ENCODE peak calls at places on chromosome 3, in ten cellular contexts. V, D, B, T, E, O, R, Z, W and M are unnamed samples.
A peak's percentile ranks its signal among the peaks of the same experiment; 100 is the strongest.

GRCh38 chr3:146165370-146165769 is 4.4 kb upstream of the PLOD2 start:
- DNase-seq in V (no peak), D (peak; percentile 74), B (peak; percentile 53), T (no peak), E (no peak), O (peak; percentile 93), R (peak; percentile 27), Z (no peak), W (no peak), M (no peak)

GRCh38 chr3:96449803-96450202 is 364.6 kb upstream of the EPHA6 start:
- DNase-seq in V (peak; percentile 40), D (no peak), B (no peak), T (no peak), E (no peak), O (no peak), R (no peak), Z (no peak), W (no peak), M (no peak)

GRCh38 chr3:33437556-33438283 is 2.5 kb downstream of the UBP1 start:
- DNase-seq in V (no peak), D (peak; percentile 86), B (no peak), T (no peak), E (no peak), O (peak; percentile 33), R (peak; percentile 36), Z (no peak), W (peak; percentile 81), M (no peak)

GRCh38 chr3:46701211-46701939 is at the start of gene TMIE:
- DNase-seq in V (no peak), D (no peak), B (no peak), T (no peak), E (no peak), O (no peak), R (peak; percentile 53), Z (no peak), W (peak; percentile 65), M (no peak)

GRCh38 chr3:187186801-187187421 is 10.4 kb upstream of the RTP1 start:
- DNase-seq in V (peak; percentile 69), D (peak; percentile 96), B (peak; percentile 76), T (no peak), E (no peak), O (peak; percentile 99), R (peak; percentile 80), Z (no peak), W (peak; percentile 77), M (no peak)

GRCh38 chr3:187889601-187890404 is 144.5 kb upstream of the BCL6 start:
- DNase-seq in V (no peak), D (peak; percentile 29), B (no peak), T (no peak), E (no peak), O (no peak), R (peak; percentile 22), Z (no peak), W (no peak), M (peak; percentile 35)

GRCh38 chr3:198046120-198046857 is 86.3 kb downstream of the LMLN start:
- DNase-seq in V (no peak), D (no peak), B (no peak), T (no peak), E (no peak), O (no peak), R (no peak), Z (no peak), W (no peak), M (no peak)

GRCh38 chr3:8503871-8504610 is 2.4 kb downstream of the LMCD1 start:
- DNase-seq in V (no peak), D (no peak), B (no peak), T (no peak), E (no peak), O (peak; percentile 44), R (no peak), Z (no peak), W (peak; percentile 45), M (no peak)

GRCh38 chr3:68403741-68404140 is 528.6 kb downstream of the TAFA4 start:
- DNase-seq in V (no peak), D (no peak), B (no peak), T (no peak), E (no peak), O (no peak), R (no peak), Z (no peak), W (no peak), M (no peak)

GRCh38 chr3:141979050-141979671 is 102.7 kb downstream of the ATP1B3 start:
- DNase-seq in V (no peak), D (peak; percentile 89), B (peak; percentile 62), T (no peak), E (no peak), O (peak; percentile 95), R (peak; percentile 17), Z (peak; percentile 68), W (no peak), M (no peak)

GRCh38 chr3:124811441-124811840 is 75.7 kb downstream of the ITGB5 start:
- DNase-seq in V (no peak), D (peak; percentile 65), B (peak; percentile 70), T (no peak), E (no peak), O (peak; percentile 82), R (peak; percentile 85), Z (no peak), W (no peak), M (no peak)

GRCh38 chr3:54631507-54632280 is 296.2 kb downstream of the LRTM1 start:
- DNase-seq in V (no peak), D (no peak), B (no peak), T (no peak), E (no peak), O (peak; percentile 21), R (no peak), Z (no peak), W (no peak), M (no peak)

GRCh38 chr3:144018776-144019175 is 47.2 kb downstream of the DIPK2A start:
- DNase-seq in V (no peak), D (peak; percentile 94), B (peak; percentile 73), T (no peak), E (no peak), O (peak; percentile 92), R (peak; percentile 34), Z (peak; percentile 37), W (no peak), M (no peak)

GRCh38 chr3:195062866-195063540 is 208.0 kb downstream of the XXYLT1 start:
- DNase-seq in V (no peak), D (no peak), B (no peak), T (no peak), E (no peak), O (no peak), R (no peak), Z (no peak), W (peak; percentile 22), M (no peak)

GRCh38 chr3:134992180-134992579 is 197.1 kb downstream of the EPHB1 start:
- DNase-seq in V (no peak), D (no peak), B (no peak), T (no peak), E (no peak), O (no peak), R (no peak), Z (no peak), W (no peak), M (no peak)

GRCh38 chr3:69659180-69659915 is 79.9 kb upstream of the MITF start:
- DNase-seq in V (no peak), D (no peak), B (no peak), T (no peak), E (no peak), O (no peak), R (no peak), Z (no peak), W (no peak), M (no peak)

GRCh38 chr3:10356461-10356897 is 35.6 kb upstream of the SEC13 start:
- DNase-seq in V (no peak), D (no peak), B (no peak), T (no peak), E (no peak), O (no peak), R (no peak), Z (no peak), W (no peak), M (no peak)

GRCh38 chr3:129025691-129026435 is 24.8 kb downstream of the EFCC1 start:
- DNase-seq in V (peak; percentile 57), D (no peak), B (no peak), T (no peak), E (no peak), O (no peak), R (peak; percentile 53), Z (no peak), W (peak; percentile 71), M (no peak)

GRCh38 chr3:70726966-70727365 is 414.5 kb upstream of the MDFIC2 start:
- DNase-seq in V (no peak), D (peak; percentile 60), B (peak; percentile 53), T (no peak), E (no peak), O (peak; percentile 75), R (peak; percentile 15), Z (no peak), W (no peak), M (no peak)

GRCh38 chr3:45712434-45713110 is 23.4 kb downstream of the SACM1L start:
- DNase-seq in V (no peak), D (peak; percentile 22), B (no peak), T (no peak), E (no peak), O (peak; percentile 38), R (no peak), Z (no peak), W (no peak), M (no peak)

GRCh38 chr3:115725800-115726199 is 102.5 kb downstream of the GAP43 start:
- DNase-seq in V (no peak), D (no peak), B (no peak), T (no peak), E (no peak), O (no peak), R (no peak), Z (no peak), W (no peak), M (no peak)

GRCh38 chr3:16355864-16356263 is 90.9 kb downstream of the OXNAD1 start:
- DNase-seq in V (no peak), D (no peak), B (no peak), T (no peak), E (no peak), O (no peak), R (no peak), Z (no peak), W (no peak), M (no peak)

GRCh38 chr3:127448161-127448561 is 142.4 kb downstream of the TPRA1 start:
- DNase-seq in V (no peak), D (peak; percentile 5), B (no peak), T (no peak), E (no peak), O (no peak), R (no peak), Z (no peak), W (no peak), M (no peak)

GRCh38 chr3:58340594-58341244 is 8.0 kb downstream of the PXK start:
- DNase-seq in V (no peak), D (no peak), B (no peak), T (no peak), E (no peak), O (no peak), R (no peak), Z (no peak), W (no peak), M (no peak)

GRCh38 chr3:156751461-156752025 is 74.6 kb upstream of the LEKR1 start:
- DNase-seq in V (no peak), D (peak; percentile 82), B (peak; percentile 91), T (no peak), E (no peak), O (peak; percentile 97), R (peak; percentile 93), Z (peak; percentile 62), W (peak; percentile 83), M (no peak)

GRCh38 chr3:50150404-50150750 is 4.7 kb upstream of the SEMA3F start:
- DNase-seq in V (no peak), D (no peak), B (no peak), T (no peak), E (no peak), O (no peak), R (no peak), Z (no peak), W (no peak), M (no peak)

GRCh38 chr3:20990896-20991295 is 760.1 kb downstream of the ZNF385D start:
- DNase-seq in V (no peak), D (no peak), B (no peak), T (no peak), E (no peak), O (no peak), R (no peak), Z (no peak), W (no peak), M (no peak)

GRCh38 chr3:62242846-62243245 is 130.5 kb downstream of the FEZF2 start:
- DNase-seq in V (no peak), D (no peak), B (no peak), T (no peak), E (no peak), O (no peak), R (no peak), Z (no peak), W (peak; percentile 20), M (no peak)